ENCODE peak calls at places on chromosomes 12 and 14, in seven cellular contexts. N is NCI-H2171 treated with DMSO at 0.1 percent for 48 hours; K is foreskin fibroblast; V is Right ventricle myocardium superior; U is activated T-cell treated with anti-CD3 and anti-CD28 coated beads, Interleukin-2, amount 50 U/mL, for 48 hours; D is T1000; Q is hepatic stellate cell. R is an unnamed sample.

GRCh38 chr14:86057018-86057667 is 527.2 kb downstream of the FLRT2 start:
- DNase-seq in Q (no peak), K (no peak), N (peak), U (peak), V (no peak), D (no peak), R (no peak)

GRCh38 chr12:108567974-108568652 is 5.7 kb downstream of the ISCU start:
- DNase-seq in D (no peak), Q (no peak), N (no peak), V (no peak), U (peak), K (no peak), R (no peak)

GRCh38 chr12:105983622-105984325 is 155.0 kb downstream of the NUAK1 start:
- DNase-seq in K (peak), V (no peak), Q (peak), U (no peak), D (no peak), N (no peak), R (peak)

GRCh38 chr12:92028039-92028709 is 117.5 kb downstream of the BTG1 start:
- DNase-seq in V (no peak), N (peak), D (no peak), U (no peak), Q (no peak), K (no peak), R (no peak)

GRCh38 chr12:112140728-112141127 is 15.4 kb downstream of the TRAFD1 start:
- DNase-seq in Q (no peak), K (no peak), N (no peak), U (no peak), V (no peak), D (no peak), R (no peak)

GRCh38 chr12:127928615-127929014 is 338.4 kb upstream of the TMEM132C start:
- DNase-seq in D (no peak), N (no peak), V (no peak), U (no peak), K (peak), Q (peak), R (peak)

GRCh38 chr12:60052483-60052882 is 456.7 kb downstream of the SLC16A7 start:
- DNase-seq in U (no peak), D (no peak), N (no peak), K (no peak), V (no peak), Q (peak), R (no peak)

GRCh38 chr12:88870000-88870737 is 289.9 kb upstream of the KITLG start:
- DNase-seq in K (no peak), D (no peak), N (no peak), U (no peak), Q (no peak), V (no peak), R (no peak)

GRCh38 chr12:104458645-104459555 is 2.2 kb downstream of the CHST11 start:
- DNase-seq in N (no peak), Q (peak), U (peak), V (peak), K (no peak), D (no peak), R (no peak)

GRCh38 chr12:93323625-93324165 is 54.0 kb upstream of the NUDT4 start:
- DNase-seq in N (no peak), K (peak), Q (no peak), U (no peak), V (no peak), D (no peak), R (no peak)

GRCh38 chr14:57866199-57866755 is 385 bp upstream of the SLC35F4 start:
- DNase-seq in Q (no peak), U (no peak), D (no peak), K (no peak), N (no peak), V (no peak), R (no peak)

GRCh38 chr12:30795660-30796507 is 41.1 kb upstream of the CAPRIN2 start:
- DNase-seq in V (peak), D (peak), K (peak), N (peak), U (peak), Q (peak), R (peak)

GRCh38 chr12:121001060-121001459 is 15.2 kb downstream of the C12orf43 start:
- DNase-seq in V (no peak), Q (no peak), D (no peak), N (no peak), U (no peak), K (no peak), R (no peak)

GRCh38 chr12:62862259-62862881 is 72.6 kb downstream of the PPM1H start:
- DNase-seq in V (no peak), Q (peak), U (no peak), D (no peak), N (no peak), K (no peak), R (no peak)

GRCh38 chr14:105195533-105196227 is 14.6 kb upstream of the NUDT14 start:
- DNase-seq in N (no peak), U (no peak), V (no peak), Q (no peak), D (no peak), K (no peak), R (no peak)

GRCh38 chr14:22387776-22388241 is 201.2 kb downstream of the DAD1 start:
- DNase-seq in V (no peak), D (no peak), Q (no peak), K (no peak), N (peak), U (no peak), R (no peak)

GRCh38 chr14:99755629-99756603 is 37.3 kb upstream of the EML1 start:
- DNase-seq in N (no peak), V (peak), U (no peak), D (peak), K (peak), Q (peak), R (peak)

GRCh38 chr14:90660865-90661570 is 155.2 kb downstream of the TTC7B start:
- DNase-seq in Q (no peak), D (no peak), K (no peak), U (no peak), V (peak), N (no peak), R (no peak)

GRCh38 chr14:77917802-77918201 is 117.9 kb downstream of the ADCK1 start:
- DNase-seq in D (no peak), K (no peak), U (no peak), Q (no peak), N (no peak), V (no peak), R (no peak)

GRCh38 chr14:32396874-32397273 is 67.8 kb downstream of the AKAP6 start:
- DNase-seq in K (no peak), Q (no peak), U (no peak), N (no peak), D (no peak), V (no peak), R (no peak)

R was measured in SJSA1.